ENCODE peak calls at places on chromosomes 7 and 10, in five cellular contexts. V, P, E, J and U are unnamed samples.

GRCh38 chr10:97690138-97690537 is 3.1 kb upstream of the AVPI1 start:
- DNase-seq in V (no peak), P (no peak), E (no peak), J (no peak), U (no peak)

GRCh38 chr10:74244097-74244685 is 93.2 kb downstream of the ADK start:
- DNase-seq in V (no peak), P (no peak), E (no peak), J (peak; percentile 22), U (no peak)

GRCh38 chr10:69086131-69086530 is 1.8 kb upstream of the SRGN start:
- DNase-seq in V (no peak), P (no peak), E (no peak), J (no peak), U (no peak)

GRCh38 chr7:155231241-155231800 is 66.4 kb upstream of the INSIG1 start:
- DNase-seq in V (no peak), P (no peak), E (no peak), J (no peak), U (no peak)

GRCh38 chr10:96450514-96451207 is 63.1 kb downstream of the TLL2 start:
- DNase-seq in V (no peak), P (no peak), E (no peak), J (peak; percentile 17), U (no peak)

GRCh38 chr10:112510384-112510783 is 63.4 kb downstream of the VTI1A start:
- DNase-seq in V (no peak), P (no peak), E (no peak), J (no peak), U (no peak)

GRCh38 chr7:2517004-2517403 is 2.6 kb upstream of the LFNG start:
- DNase-seq in V (no peak), P (no peak), E (no peak), J (no peak), U (no peak)

GRCh38 chr10:514137-514671 is 175.3 kb downstream of the DIP2C start:
- DNase-seq in V (peak; percentile 84), P (no peak), E (peak; percentile 80), J (no peak), U (no peak)

GRCh38 chr10:98323221-98324164 is 55.5 kb upstream of the LOXL4 start:
- DNase-seq in V (no peak), P (peak; percentile 89), E (peak; percentile 24), J (peak; percentile 26), U (no peak)

GRCh38 chr7:37089972-37090371 is 358.7 kb downstream of the ELMO1 start:
- DNase-seq in V (no peak), P (no peak), E (no peak), J (no peak), U (no peak)

GRCh38 chr7:102129636-102130370 is 156.9 kb upstream of the SH2B2 start:
- DNase-seq in V (no peak), P (no peak), E (no peak), J (no peak), U (no peak)

GRCh38 chr7:138698281-138698680 is 2.9 kb downstream of the SVOPL start:
- DNase-seq in V (no peak), P (no peak), E (no peak), J (no peak), U (no peak)

GRCh38 chr7:129550673-129551360 is 48.5 kb downstream of the SMKR1 start:
- DNase-seq in V (no peak), P (no peak), E (no peak), J (no peak), U (no peak)

GRCh38 chr10:133393401-133394063 is 425 bp upstream of the MTG1 start:
- DNase-seq in V (no peak), P (no peak), E (no peak), J (no peak), U (no peak)
- H3K4me3 ChIP-seq in V (peak overlapping the region; percentile 94), P (peak overlapping the region; percentile 99), E (peak overlapping the region; percentile 81), J (peak overlapping the region; percentile 59), U (peak overlapping the region; percentile 92)

GRCh38 chr7:134985894-134986362 is 380 bp upstream of the AGBL3 start:
- DNase-seq in V (no peak), P (no peak), E (no peak), J (no peak), U (no peak)
- H3K27ac ChIP-seq in V (peak overlapping the region; percentile 77), P (peak overlapping the region; percentile 94), E (peak overlapping the region; percentile 85), J (peak overlapping the region; percentile 88), U (peak overlapping the region; percentile 99)

DNA sequence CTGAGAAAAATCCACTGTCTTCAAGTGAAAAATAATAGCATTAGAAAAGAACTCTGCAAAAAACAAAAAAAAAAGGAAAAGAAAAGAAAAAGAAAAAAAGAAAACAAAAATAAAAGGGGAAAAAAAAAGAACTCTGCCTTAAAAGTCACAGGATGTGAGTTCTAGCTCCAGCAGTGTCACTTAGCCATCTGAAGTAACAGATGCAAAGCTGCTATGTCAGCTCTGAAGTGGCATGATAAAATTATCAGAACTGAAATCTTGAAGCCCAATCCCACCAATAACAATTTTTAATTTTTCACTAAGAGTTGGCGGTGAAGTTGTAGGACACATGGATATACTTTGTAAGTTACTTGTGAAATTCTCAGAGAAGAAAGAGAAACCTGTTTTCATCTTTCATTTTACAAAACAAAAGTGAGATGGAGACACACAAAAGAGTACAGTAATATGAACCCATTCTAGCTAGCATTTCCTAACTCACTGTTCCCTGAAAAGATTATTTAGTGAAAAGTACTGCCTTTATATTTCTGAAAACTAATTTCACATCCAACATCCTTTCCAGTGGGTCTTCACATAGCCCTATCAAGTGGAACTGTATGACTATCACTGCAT is 103.5 kb downstream of the ELAPOR2 start:
- DNase-seq in V (no peak), P (no peak), E (no peak), J (no peak), U (no peak)
- H3K4me3 ChIP-seq in V (no peak overlapping the region), P (no peak overlapping the region), E (no peak overlapping the region), J (no peak overlapping the region), U (no peak overlapping the region)

GRCh38 chr10:45001382-45002148 is 842 bp downstream of the ZNF22 start:
- DNase-seq in V (peak; percentile 47), P (peak; percentile 88), E (peak; percentile 74), J (peak; percentile 72), U (peak; percentile 43)
- H3K27ac ChIP-seq in V (peak overlapping the region; percentile 24), P (peak overlapping the region; percentile 98), E (peak overlapping the region; percentile 87), J (peak overlapping the region; percentile 90), U (peak overlapping the region; percentile 65)

DNA sequence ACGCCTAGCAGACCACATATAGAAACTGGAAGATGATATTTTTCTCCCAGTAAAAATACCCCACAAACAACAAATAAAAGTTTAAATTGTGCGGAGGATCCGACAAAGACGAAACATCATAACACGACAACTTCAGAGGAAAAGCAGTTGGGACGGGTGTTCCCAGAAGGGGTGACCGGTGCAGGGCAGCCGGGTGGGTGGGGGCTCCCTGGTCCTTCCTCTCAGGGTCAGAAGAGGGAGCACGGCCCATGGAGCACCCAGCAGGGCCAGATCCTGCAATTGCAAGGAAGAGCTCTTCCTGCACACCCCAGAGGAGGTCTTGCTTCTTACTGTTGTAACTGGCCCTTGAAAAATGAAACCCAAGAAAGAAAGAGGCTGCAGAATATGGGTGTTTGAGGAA is 608.5 kb upstream of the MKI67 start:
- DNase-seq in V (no peak), P (no peak), E (no peak), J (no peak), U (no peak)
- H3K4me3 ChIP-seq in V (no peak overlapping the region), P (no peak overlapping the region), E (no peak overlapping the region), J (no peak overlapping the region), U (no peak overlapping the region)

GRCh38 chr7:64667311-64667710 is 1.4 kb downstream of the ZNF107 start:
- DNase-seq in V (no peak), P (no peak), E (no peak), J (no peak), U (no peak)
- H3K27ac ChIP-seq in V (no peak overlapping the region), P (no peak overlapping the region), E (no peak overlapping the region), J (no peak overlapping the region), U (peak overlapping the region; percentile 92)